ENCODE peak calls at places on chromosomes 13 and 19, in five cellular contexts. U is Peyer's patch, Z is endothelial cell of umbilical vein, Q is uterus, I is H1. S is an unnamed sample. For H3K4me1, the result is how much of the 10 kb centered on the place peaks cover.

GRCh38 chr13:75927183-75927582 is 291.1 kb downstream of the LMO7 start:
- DNase-seq in Q (no peak), Z (no peak), I (no peak), U (no peak), S (no peak)

GRCh38 chr19:42023121-42023942 is 29.3 kb upstream of the ATP1A3 start:
- DNase-seq in Z (no peak), I (no peak), U (no peak), Q (no peak), S (no peak)

GRCh38 chr19:39192846-39193245 is 3.9 kb upstream of the NCCRP1 start:
- DNase-seq in Q (no peak), I (no peak), U (no peak), Z (no peak), S (no peak)

GRCh38 chr19:16477311-16477710 is 5.5 kb upstream of the EPS15L1 start:
- DNase-seq in U (no peak), Z (no peak), I (no peak), Q (no peak), S (no peak)

GRCh38 chr19:28199323-28199722 is 1013.6 kb downstream of the UQCRFS1 start:
- DNase-seq in Q (no peak), U (no peak), I (no peak), Z (no peak), S (no peak)

GRCh38 chr13:89061821-89062220 is 1390.7 kb downstream of the SLITRK5 start:
- DNase-seq in I (no peak), Q (no peak), U (peak), Z (no peak), S (no peak)

GRCh38 chr19:14035706-14036105 is 4.1 kb downstream of the IL27RA start:
- DNase-seq in Z (no peak), Q (no peak), U (no peak), I (no peak), S (no peak)

GRCh38 chr13:106517151-106517847 is 18.2 kb downstream of the EFNB2 start:
- DNase-seq in Q (no peak), Z (no peak), U (no peak), I (no peak), S (no peak)

GRCh38 chr19:38877781-38878574 is at the start of gene RINL:
- DNase-seq in I (no peak), Z (peak), Q (no peak), U (peak), S (no peak)

GRCh38 chr13:61954092-61954491 is 538.4 kb upstream of the PCDH20 start:
- DNase-seq in I (no peak), Q (no peak), U (no peak), Z (peak), S (no peak)

GRCh38 chr13:33263484-33263883 is 22.1 kb downstream of the STARD13 start:
- DNase-seq in U (no peak), Q (no peak), Z (no peak), I (no peak), S (no peak)

GRCh38 chr13:110809871-110810486 is 96.5 kb downstream of the ING1 start:
- DNase-seq in I (no peak), U (no peak), Q (no peak), Z (no peak), S (no peak)

GRCh38 chr13:110811008-110811720 is 97.7 kb downstream of the ING1 start:
- DNase-seq in Z (no peak), Q (no peak), U (no peak), I (no peak), S (no peak)

GRCh38 chr13:110811751-110812110 is 98.2 kb downstream of the ING1 start:
- DNase-seq in I (no peak), Q (no peak), Z (no peak), U (no peak), S (no peak)

GRCh38 chr13:110806636-110807035 is 93.1 kb downstream of the ING1 start:
- DNase-seq in Z (no peak), U (no peak), I (no peak), Q (no peak), S (no peak)

GRCh38 chr13:110807546-110807945 is 94.0 kb downstream of the ING1 start:
- DNase-seq in I (no peak), U (no peak), Q (no peak), Z (no peak), S (no peak)
- H3K4me1 ChIP-seq in I (under half), U (under half), Q (under half), Z (under half), S (under half)

GRCh38 chr19:4664642-4665041 is 5.5 kb downstream of the MYDGF start:
- DNase-seq in Q (no peak), I (no peak), U (no peak), Z (no peak), S (no peak)

GRCh38 chr19:4671182-4671851 is 1.2 kb upstream of the MYDGF start:
- DNase-seq in Q (no peak), U (no peak), Z (no peak), I (no peak), S (no peak)

GRCh38 chr19:4673726-4674125 is 3.6 kb upstream of the MYDGF start:
- DNase-seq in Z (no peak), I (no peak), Q (no peak), U (no peak), S (no peak)

GRCh38 chr19:4673216-4673615 is 3.1 kb upstream of the MYDGF start:
- DNase-seq in Q (no peak), U (no peak), I (no peak), Z (no peak), S (no peak)

GRCh38 chr19:4669723-4670480 is at the start of gene MYDGF:
- DNase-seq in I (peak), Q (peak), Z (peak), U (peak), S (peak)
- TF ChIP-seq POLR2A in I (peak), Q (peak), Z (peak), U (peak), S (peak)

DNA sequence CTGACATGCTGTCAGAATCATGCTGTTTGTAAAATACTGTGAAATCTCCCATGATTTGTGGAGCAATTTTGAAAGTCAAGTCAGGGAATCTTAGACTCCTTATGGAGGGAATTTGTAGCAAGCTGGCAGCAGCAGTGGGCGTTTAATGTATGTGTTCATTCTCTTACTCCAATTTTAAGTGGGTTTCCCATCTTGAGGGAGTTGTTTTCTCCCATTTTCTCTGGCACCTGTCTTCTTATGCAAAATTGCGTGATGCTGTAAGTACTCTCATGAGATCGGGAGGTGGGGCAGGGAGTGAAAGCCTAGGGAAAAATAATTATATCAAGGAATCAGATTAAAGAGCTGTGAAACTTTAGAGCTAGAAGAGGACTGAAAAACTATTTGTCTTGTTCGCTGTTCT is 16.0 kb upstream of the GTF2F2 start:
- DNase-seq in Z (no peak), I (no peak), Q (no peak), U (no peak), S (no peak)
- H3K4me1 ChIP-seq in Z (under half), I (under half), Q (under half), U (under half), S (under half)

DNA sequence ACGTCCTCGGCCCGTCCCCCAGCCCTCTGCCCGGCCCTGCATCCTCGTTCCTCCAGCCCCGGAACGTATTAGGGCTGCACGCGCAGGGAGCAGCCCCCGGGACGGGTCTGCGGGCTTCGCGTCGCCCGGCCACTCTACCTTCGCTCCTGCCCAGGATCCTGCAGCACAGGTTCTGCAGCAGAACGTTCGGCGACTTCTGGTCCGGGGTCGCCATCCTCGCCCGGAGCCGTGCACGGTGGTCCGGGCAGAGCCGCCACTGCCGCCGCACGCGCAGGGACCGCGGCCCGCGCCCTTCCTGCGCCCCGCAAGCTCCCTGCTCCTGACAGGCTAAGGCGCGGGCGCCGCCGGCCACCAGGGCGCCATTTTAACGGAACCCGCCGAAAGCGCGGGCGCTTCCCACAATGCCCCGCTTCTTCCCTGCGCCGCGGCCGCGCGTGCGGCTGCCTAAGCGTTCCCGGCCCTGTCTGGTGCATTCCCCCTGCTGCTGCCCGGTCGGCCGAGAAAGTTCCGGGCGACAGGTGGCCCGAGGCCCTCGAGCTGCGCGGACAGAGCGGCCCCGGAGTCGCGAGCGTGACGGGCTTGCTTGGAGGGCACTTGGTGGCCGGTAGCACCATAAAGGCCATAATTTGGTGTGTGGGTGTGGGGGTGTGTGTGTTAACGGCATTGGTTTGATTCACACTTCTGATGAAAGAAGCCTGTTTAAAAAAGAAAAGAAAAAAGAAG is at the start of gene TUBGCP3:
- DNase-seq in U (peak), I (no peak), Q (peak), Z (peak), S (no peak)
- TF ChIP-seq POLR2A in U (peak), I (no peak), Q (no peak), Z (no peak), S (no peak)

DNA sequence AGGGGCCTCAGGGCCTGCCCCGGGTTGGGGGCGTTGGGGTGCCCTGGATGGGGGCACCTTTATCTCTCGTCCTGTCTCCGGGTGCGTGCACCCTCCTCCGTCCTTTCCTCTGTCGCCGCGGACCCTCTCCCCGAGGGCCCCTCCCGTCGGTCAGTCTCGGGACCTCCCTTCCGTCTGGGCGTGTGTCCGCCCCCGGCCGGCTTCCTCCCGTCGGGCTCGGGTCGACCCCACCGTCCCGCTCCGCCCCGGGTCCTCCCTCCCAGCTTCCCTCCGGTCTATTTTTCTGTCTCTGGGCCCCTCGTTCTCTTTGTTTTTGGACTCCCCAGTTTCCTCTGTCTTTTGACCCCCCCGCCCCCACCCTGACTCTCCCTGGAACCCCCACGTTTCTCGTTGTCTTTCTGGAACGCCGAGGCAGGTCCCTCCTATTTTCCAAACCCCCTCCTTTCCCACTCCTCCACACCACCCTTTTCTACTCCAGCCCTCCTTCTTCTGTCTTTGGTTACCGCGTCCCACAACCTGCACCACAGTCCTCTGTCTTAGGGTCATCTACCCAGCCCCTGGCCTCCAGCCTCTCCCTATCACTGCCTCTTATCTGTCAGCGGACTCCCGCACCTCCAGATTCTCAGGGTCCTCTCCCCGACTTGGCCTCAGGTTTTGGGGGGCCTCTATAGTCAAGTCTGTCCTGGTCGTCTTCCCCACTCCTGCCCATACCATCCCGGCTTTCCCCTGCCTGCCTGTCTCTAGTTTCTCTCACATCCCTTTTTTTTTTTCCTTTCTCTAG is 757 bp downstream of the EGLN2 start:
- DNase-seq in I (no peak), Q (no peak), Z (peak), U (peak), S (no peak)
- H3K4me1 ChIP-seq in I (under half), Q (under half), Z (half or more), U (half or more), S (half or more)

GRCh38 chr13:99553033-99553432 is 51.8 kb downstream of the TM9SF2 start:
- DNase-seq in Q (no peak), I (no peak), Z (no peak), U (no peak), S (no peak)
- TF ChIP-seq POLR2A in Q (no peak), I (no peak), Z (no peak), U (no peak), S (no peak)

GRCh38 chr13:110345701-110346100 is 38.6 kb downstream of the COL4A2 start:
- DNase-seq in U (no peak), I (no peak), Z (no peak), Q (peak), S (no peak)
- H3K4me1 ChIP-seq in U (under half), I (under half), Z (under half), Q (under half), S (half or more)

GRCh38 chr19:1814391-1814790 is 2.3 kb upstream of the ATP8B3 start:
- DNase-seq in Q (no peak), U (no peak), I (no peak), Z (no peak), S (no peak)
- TF ChIP-seq POLR2A in Q (no peak), U (no peak), I (peak), Z (no peak), S (no peak)

S was measured in esophagus muscularis mucosa.